ENCODE peak calls at places on chromosomes 3 and 15, in six cellular contexts. T is WTC11, W is GM10248, A is endothelial cell, Z is AG09309, D is brain microvascular endothelial cell. M is an unnamed sample.

GRCh38 chr3:58646503-58646902 is 20.1 kb downstream of the FAM3D start:
- DNase-seq in T (no peak), Z (no peak), W (no peak), A (no peak), D (no peak), M (no peak)

GRCh38 chr15:26889298-26889898 is 22.5 kb downstream of the GABRA5 start:
- DNase-seq in D (peak), A (peak), Z (peak), T (peak), W (no peak), M (peak)

GRCh38 chr3:159668461-159668860 is 320.2 kb upstream of the IL12A start:
- DNase-seq in A (no peak), D (no peak), Z (no peak), W (no peak), T (no peak), M (no peak)

GRCh38 chr15:90710436-90710835 is 6.7 kb upstream of the BLM start:
- DNase-seq in T (peak), Z (no peak), A (no peak), D (no peak), W (no peak), M (no peak)

GRCh38 chr15:28456476-28457395 is 76.0 kb downstream of the GOLGA8G start:
- DNase-seq in W (no peak), A (peak), T (peak), D (no peak), Z (no peak), M (no peak)

GRCh38 chr15:62560943-62561571 is 396.0 kb upstream of the C2CD4B start:
- DNase-seq in D (no peak), Z (no peak), W (no peak), T (peak), A (no peak), M (no peak)

GRCh38 chr3:144241381-144241780 is 269.8 kb downstream of the DIPK2A start:
- DNase-seq in A (no peak), Z (peak), W (no peak), T (no peak), D (no peak), M (no peak)

GRCh38 chr15:88018865-88019626 is 237.5 kb downstream of the NTRK3 start:
- DNase-seq in A (no peak), Z (peak), T (no peak), W (no peak), D (no peak), M (no peak)

GRCh38 chr3:100496711-100497261 is 4.4 kb downstream of the TMEM45A start:
- DNase-seq in A (no peak), D (peak), T (no peak), W (peak), Z (peak), M (no peak)

GRCh38 chr15:69380100-69380725 is 33.9 kb upstream of the KIF23 start:
- DNase-seq in Z (no peak), A (peak), D (peak), W (no peak), T (peak), M (no peak)

GRCh38 chr3:10291641-10292040 is 1.1 kb downstream of the GHRL start:
- DNase-seq in T (no peak), A (no peak), D (no peak), W (no peak), Z (no peak), M (no peak)

GRCh38 chr15:101470548-101471239 is 18.8 kb downstream of the PCSK6 start:
- DNase-seq in D (no peak), W (no peak), Z (no peak), A (no peak), T (no peak), M (no peak)

GRCh38 chr3:48664929-48665328 is 2.2 kb upstream of the CELSR3 start:
- DNase-seq in W (no peak), T (no peak), D (no peak), A (no peak), Z (no peak), M (no peak)

GRCh38 chr3:48662753-48663488 is at the start of gene CELSR3:
- DNase-seq in W (peak), A (peak), Z (peak), D (peak), T (peak), M (peak)

GRCh38 chr3:48662140-48662752 is 440 bp downstream of the CELSR3 start:
- DNase-seq in D (no peak), W (no peak), Z (no peak), T (no peak), A (no peak), M (no peak)

GRCh38 chr3:48663489-48664312 is 1.0 kb upstream of the CELSR3 start:
- DNase-seq in W (peak), T (peak), D (peak), A (peak), Z (peak), M (peak)

DNA sequence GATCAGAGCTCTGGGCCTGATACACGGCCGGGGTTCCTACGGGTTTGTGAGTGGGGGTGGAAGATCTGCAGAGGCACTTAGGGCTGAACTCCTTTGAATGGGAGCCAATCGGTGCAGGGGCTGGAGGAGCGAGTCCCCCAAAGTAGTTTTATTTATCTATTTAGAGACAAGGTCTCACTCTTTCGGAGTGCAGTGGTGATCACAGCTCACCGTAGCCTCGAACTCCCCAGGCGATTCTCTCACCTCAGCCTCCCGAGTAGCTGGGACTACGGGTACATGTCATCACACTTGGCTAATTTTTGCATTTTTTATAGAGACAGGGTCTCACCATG is 1.6 kb upstream of the CELSR3 start:
- DNase-seq in D (no peak), W (no peak), T (no peak), A (no peak), Z (no peak), M (no peak)
- TF ChIP-seq CTCF in D (no peak), W (no peak), T (no peak), A (peak), Z (no peak), M (no peak)

GRCh38 chr3:136546718-136547117 is 205.5 kb downstream of the STAG1 start:
- DNase-seq in W (no peak), A (no peak), D (no peak), Z (no peak), T (no peak), M (no peak)
- TF ChIP-seq CTCF in W (no peak), A (peak), D (peak), Z (no peak), T (no peak), M (peak)

GRCh38 chr15:51759557-51760070 is 8.2 kb downstream of the TMOD2 start:
- DNase-seq in Z (peak), D (peak), A (no peak), W (no peak), T (peak), M (no peak)
- TF ChIP-seq CTCF in Z (peak), D (peak), A (no peak), W (peak), T (peak), M (no peak)

GRCh38 chr3:139586420-139587017 is 47.0 kb upstream of the RBP1 start:
- DNase-seq in D (no peak), Z (no peak), T (no peak), W (peak), A (no peak), M (no peak)

GRCh38 chr3:139585820-139586219 is 46.3 kb upstream of the RBP1 start:
- DNase-seq in A (no peak), W (no peak), T (no peak), D (no peak), Z (no peak), M (no peak)

DNA sequence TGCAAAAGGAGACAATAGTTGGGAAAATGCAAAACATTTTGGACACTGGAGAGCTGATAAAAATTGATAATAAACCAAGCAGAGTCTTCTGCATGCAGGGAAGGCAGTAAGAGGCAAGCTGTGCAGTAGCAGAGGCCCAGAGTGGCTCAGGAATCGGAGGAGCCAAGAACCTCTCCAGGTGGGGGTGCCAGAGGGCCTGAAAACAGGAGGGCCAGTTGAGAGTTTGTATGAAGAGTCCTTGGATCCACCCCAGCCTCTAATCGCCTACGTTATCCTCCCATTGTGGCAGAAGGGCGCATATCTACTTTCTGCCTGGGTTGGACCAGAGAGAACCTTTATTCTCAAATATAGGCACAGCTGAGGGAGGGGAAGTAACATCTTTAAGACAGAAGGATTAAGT is 48.9 kb upstream of the RBP1 start:
- DNase-seq in D (no peak), A (peak), T (peak), W (no peak), Z (no peak), M (no peak)
- TF ChIP-seq CTCF in D (peak), A (no peak), T (no peak), W (peak), Z (no peak), M (peak)